ENCODE peak calls at places on chromosomes 12 and 14, in ten cellular contexts. C, D, B, Z, N, L, H, R, T and Q are unnamed samples.

GRCh38 chr12:12723147-12723680 is 6.0 kb downstream of the CDKN1B start:
- DNase-seq in C (no peak), D (no peak), B (no peak), Z (no peak), N (no peak), L (no peak), H (no peak), R (no peak), T (peak), Q (no peak)

GRCh38 chr12:11969437-11970154 is 101.1 kb upstream of the BCL2L14 start:
- DNase-seq in C (no peak), D (no peak), B (no peak), Z (no peak), N (no peak), L (no peak), H (no peak), R (no peak), T (no peak), Q (no peak)

GRCh38 chr12:69239922-69240624 is 704 bp downstream of the CPSF6 start:
- DNase-seq in C (peak), D (peak), B (peak), Z (peak), N (no peak), L (peak), H (no peak), R (no peak), T (peak), Q (no peak)

GRCh38 chr12:386651-387050 is 2.5 kb downstream of the KDM5A start:
- DNase-seq in C (no peak), D (no peak), B (no peak), Z (no peak), N (no peak), L (no peak), H (no peak), R (no peak), T (no peak), Q (no peak)

GRCh38 chr12:29796823-29797263 is 13.1 kb upstream of the TMTC1 start:
- DNase-seq in C (no peak), D (no peak), B (peak), Z (peak), N (peak), L (no peak), H (no peak), R (no peak), T (no peak), Q (no peak)

GRCh38 chr12:72271741-72272661 is at the start of gene TRHDE:
- DNase-seq in C (no peak), D (peak), B (peak), Z (peak), N (no peak), L (no peak), H (no peak), R (no peak), T (peak), Q (no peak)

GRCh38 chr14:41476526-41476925 is 130.2 kb upstream of the LRFN5 start:
- DNase-seq in C (no peak), D (no peak), B (no peak), Z (no peak), N (no peak), L (no peak), H (no peak), R (no peak), T (no peak), Q (no peak)

GRCh38 chr12:13097526-13097925 is 5.9 kb downstream of the GSG1 start:
- DNase-seq in C (no peak), D (no peak), B (no peak), Z (no peak), N (no peak), L (no peak), H (no peak), R (no peak), T (no peak), Q (no peak)

GRCh38 chr14:52706286-52706685 is 714 bp upstream of the PSMC6 start:
- DNase-seq in C (no peak), D (no peak), B (no peak), Z (no peak), N (no peak), L (no peak), H (no peak), R (no peak), T (peak), Q (no peak)

GRCh38 chr12:79975143-79975542 is 40.2 kb upstream of the PPP1R12A start:
- DNase-seq in C (no peak), D (no peak), B (no peak), Z (no peak), N (no peak), L (no peak), H (no peak), R (no peak), T (no peak), Q (no peak)

GRCh38 chr12:26121841-26122680 is 2.8 kb downstream of the BHLHE41 start:
- DNase-seq in C (peak), D (no peak), B (no peak), Z (no peak), N (no peak), L (no peak), H (no peak), R (no peak), T (no peak), Q (no peak)

GRCh38 chr12:124267205-124267778 is 27.6 kb upstream of the RFLNA start:
- DNase-seq in C (no peak), D (no peak), B (no peak), Z (no peak), N (no peak), L (no peak), H (no peak), R (no peak), T (no peak), Q (no peak)

GRCh38 chr12:124259168-124260066 is 35.5 kb upstream of the RFLNA start:
- DNase-seq in C (no peak), D (no peak), B (no peak), Z (no peak), N (no peak), L (no peak), H (no peak), R (no peak), T (no peak), Q (no peak)

GRCh38 chr12:124264879-124265278 is 30.0 kb upstream of the RFLNA start:
- DNase-seq in C (no peak), D (no peak), B (no peak), Z (no peak), N (no peak), L (no peak), H (no peak), R (no peak), T (no peak), Q (no peak)

GRCh38 chr12:124261885-124262284 is 33.0 kb upstream of the RFLNA start:
- DNase-seq in C (no peak), D (no peak), B (no peak), Z (no peak), N (no peak), L (no peak), H (no peak), R (no peak), T (no peak), Q (no peak)

DNA sequence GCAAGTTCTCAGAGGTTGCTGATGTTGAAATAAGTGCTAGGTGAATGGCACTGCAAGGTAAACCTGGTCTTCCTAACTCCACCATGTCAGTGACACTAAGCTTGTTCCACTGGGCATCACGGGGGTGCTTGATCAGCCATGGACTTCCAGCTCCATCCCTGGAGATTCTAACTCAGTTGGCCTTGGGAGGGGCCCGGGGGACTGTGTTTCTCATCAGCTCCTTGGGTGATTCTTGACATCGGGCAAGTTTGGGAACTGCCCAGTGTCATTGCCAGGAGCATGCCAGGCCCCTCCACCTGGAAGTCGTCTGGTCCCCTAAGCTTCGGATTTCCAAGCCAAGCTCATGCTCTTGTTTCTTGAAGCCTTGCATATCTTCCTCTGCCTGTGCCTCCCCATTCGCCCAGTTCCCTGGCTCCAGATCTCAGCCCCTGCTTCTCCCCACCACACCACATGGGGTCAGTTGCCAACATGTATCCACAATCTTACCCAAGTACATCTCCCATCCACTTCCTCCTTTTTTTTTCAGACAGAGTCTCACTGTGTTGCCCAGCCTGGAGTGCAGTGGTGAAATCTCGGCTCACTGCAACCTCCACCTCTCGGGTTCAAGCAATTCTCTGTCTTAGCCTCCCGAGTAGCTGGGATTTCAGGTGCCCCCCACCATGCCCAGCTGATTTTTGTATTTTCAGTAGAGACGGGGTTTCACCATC is 30.7 kb upstream of the RFLNA start:
- DNase-seq in C (no peak), D (no peak), B (no peak), Z (no peak), N (no peak), L (no peak), H (no peak), R (no peak), T (no peak), Q (no peak)
- H3K27ac ChIP-seq in C (no peak), D (no peak), B (no peak), Z (no peak), N (no peak), L (no peak), H (no peak), R (no peak), T (no peak), Q (no peak)

DNA sequence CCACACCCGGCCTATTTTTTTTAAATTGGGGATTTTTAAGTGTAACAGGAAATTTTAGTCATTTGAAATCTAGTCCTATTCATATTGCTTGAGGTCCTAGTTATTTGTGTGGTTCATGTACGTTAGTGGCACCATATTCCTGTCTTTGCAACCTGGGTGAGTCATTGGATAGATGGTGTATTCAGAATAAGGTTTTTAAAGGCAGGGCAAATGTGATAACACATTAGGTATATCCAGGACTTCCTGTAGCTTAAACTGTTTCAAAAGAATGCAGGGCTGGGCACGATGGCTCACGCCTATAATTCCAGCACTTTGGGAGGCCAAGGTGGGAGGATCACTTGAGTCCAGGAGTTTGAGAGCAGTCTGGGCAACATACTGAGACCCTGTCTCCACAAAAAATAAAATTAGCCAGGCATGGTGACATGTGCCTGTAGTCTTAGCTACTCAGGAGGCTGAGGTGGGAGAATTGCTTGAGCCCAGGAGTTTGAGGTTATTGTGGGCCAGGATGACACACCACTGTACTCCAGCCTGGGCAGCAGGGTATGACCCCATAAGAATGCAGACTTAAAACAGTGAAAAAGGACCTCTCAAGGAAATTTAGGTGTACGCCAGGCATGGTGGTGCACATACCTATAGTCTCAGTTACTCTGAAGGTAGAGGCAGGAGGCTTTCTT is 8.1 kb downstream of the ATP6V0A2 start:
- DNase-seq in C (no peak), D (no peak), B (no peak), Z (no peak), N (no peak), L (no peak), H (no peak), R (no peak), T (no peak), Q (no peak)
- H3K27ac ChIP-seq in C (no peak), D (no peak), B (peak), Z (no peak), N (no peak), L (peak), H (no peak), R (no peak), T (no peak), Q (no peak)

DNA sequence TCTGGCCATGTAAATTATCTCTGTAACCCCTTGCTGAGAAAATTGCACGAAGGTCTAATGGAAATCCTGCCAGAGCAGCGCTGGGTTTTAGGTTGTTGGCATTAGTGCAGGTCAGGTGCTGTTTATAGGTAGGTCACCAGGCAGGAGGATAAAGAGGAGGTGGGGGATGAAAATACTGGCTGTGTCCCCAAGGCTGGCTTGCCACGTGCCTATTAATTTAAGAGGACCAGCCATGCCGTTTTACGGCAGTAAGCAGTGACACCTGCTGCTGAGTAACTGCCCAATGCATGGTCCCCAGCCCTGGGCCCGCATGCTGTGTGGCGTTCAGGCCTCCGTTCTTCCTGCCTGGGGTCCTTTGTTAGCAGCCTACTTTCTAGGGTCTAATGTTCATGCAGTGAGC is 67.2 kb downstream of the WDR20 start:
- DNase-seq in C (no peak), D (no peak), B (no peak), Z (no peak), N (no peak), L (no peak), H (no peak), R (no peak), T (no peak), Q (no peak)
- H3K27ac ChIP-seq in C (no peak), D (no peak), B (no peak), Z (no peak), N (no peak), L (no peak), H (no peak), R (no peak), T (no peak), Q (no peak)

DNA sequence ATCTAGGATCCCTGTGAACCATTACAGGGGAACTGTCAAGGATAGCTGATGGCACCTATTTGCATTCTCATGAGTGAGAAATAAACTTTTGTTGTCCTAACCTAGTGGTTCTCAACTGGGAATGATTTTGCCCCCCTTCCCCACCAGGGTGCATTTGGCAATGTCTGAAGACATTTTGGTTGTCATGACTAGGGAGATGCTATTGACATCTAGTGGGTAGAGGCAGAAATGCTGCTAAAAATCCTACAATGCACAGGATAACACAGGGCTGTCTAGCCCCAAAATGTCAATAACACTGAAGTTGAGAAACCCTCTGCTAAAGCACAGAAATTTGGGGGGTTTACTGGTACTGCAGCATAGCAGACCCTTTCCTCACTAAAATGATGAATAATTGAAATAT is 140.9 kb upstream of the SRRM4 start:
- DNase-seq in C (no peak), D (no peak), B (no peak), Z (no peak), N (no peak), L (no peak), H (no peak), R (peak), T (peak), Q (peak)
- H3K27ac ChIP-seq in C (no peak), D (no peak), B (no peak), Z (no peak), N (no peak), L (no peak), H (no peak), R (no peak), T (no peak), Q (no peak)

DNA sequence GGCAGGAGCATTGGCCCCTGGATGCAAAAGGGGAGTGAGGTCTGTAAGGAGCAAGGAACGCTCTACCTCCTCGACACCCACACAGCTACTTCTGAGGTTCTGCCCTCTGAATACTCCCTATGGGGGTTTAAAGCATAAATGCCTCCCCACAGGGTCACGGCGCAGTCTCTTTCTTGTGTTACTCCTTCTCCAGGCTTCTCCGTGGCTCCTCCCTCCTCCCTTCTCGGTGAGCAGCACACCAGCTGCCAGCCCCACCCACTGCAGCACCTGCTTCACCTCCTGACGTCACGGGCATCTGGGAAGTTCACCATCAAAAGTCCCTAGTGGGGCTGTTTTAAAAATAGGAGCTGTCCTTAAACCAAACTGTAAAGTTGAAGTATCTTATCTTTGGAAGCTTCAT is 67.3 kb downstream of the SPTB start:
- DNase-seq in C (peak), D (no peak), B (peak), Z (peak), N (no peak), L (no peak), H (no peak), R (no peak), T (no peak), Q (no peak)
- H3K27ac ChIP-seq in C (peak), D (no peak), B (no peak), Z (peak), N (no peak), L (no peak), H (peak), R (no peak), T (no peak), Q (no peak)

GRCh38 chr12:106309671-106310313 is 7.3 kb downstream of the TCP11L2 start:
- DNase-seq in C (peak), D (no peak), B (peak), Z (no peak), N (no peak), L (no peak), H (no peak), R (no peak), T (no peak), Q (no peak)
- H3K27ac ChIP-seq in C (peak), D (no peak), B (peak), Z (no peak), N (no peak), L (no peak), H (no peak), R (no peak), T (no peak), Q (no peak)

DNA sequence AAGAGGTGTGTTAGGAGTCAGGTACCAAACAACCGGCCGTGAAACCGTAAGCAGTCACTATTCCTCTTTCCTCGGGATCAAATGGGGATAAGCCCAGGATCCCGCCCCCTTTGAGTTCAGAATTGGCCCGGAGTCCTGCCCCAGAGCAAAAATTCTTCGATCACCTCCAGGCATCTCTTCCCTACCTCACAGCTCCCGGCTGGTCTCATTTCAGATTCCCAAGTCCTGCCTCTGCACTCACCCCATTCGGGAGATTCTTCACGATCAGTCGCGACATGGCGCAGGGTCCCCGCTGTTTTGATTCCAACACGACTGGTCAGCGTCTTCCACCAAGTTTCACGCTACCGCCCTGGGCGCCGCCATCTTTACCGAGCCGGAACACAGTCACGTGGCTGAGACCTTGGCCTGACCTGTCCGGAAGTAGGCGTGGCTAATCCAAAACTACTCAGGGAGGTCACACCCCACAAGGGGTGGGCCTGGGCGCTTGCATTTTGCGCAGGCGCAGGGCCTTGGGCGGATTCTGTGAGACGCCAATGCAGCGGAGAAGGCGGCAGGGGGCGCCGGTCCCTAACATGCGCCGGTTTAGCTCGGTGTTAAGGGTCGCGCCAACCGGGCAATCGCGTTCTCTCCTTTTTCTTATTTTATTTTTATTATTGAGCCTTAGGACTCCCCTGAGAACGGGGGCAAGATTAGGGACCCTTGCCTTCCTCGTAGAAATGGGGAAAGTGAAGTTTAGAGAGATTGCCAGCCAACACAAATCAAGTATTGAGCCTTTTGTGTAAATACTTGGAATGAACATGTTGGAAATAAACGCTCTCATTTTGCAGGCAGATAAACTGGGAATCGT is at the start of gene RBM19:
- DNase-seq in C (peak), D (peak), B (peak), Z (peak), N (peak), L (peak), H (peak), R (peak), T (peak), Q (peak)
- H3K27ac ChIP-seq in C (peak), D (no peak), B (peak), Z (peak), N (peak), L (peak), H (peak), R (peak), T (peak), Q (no peak)

GRCh38 chr12:123131879-123132402 is 18.9 kb downstream of the PITPNM2 start:
- DNase-seq in C (peak), D (no peak), B (no peak), Z (peak), N (no peak), L (no peak), H (no peak), R (no peak), T (no peak), Q (no peak)

GRCh38 chr12:123134755-123135282 is 16.1 kb downstream of the PITPNM2 start:
- DNase-seq in C (no peak), D (no peak), B (no peak), Z (no peak), N (no peak), L (no peak), H (no peak), R (no peak), T (no peak), Q (no peak)

GRCh38 chr12:123132951-123133619 is 17.8 kb downstream of the PITPNM2 start:
- DNase-seq in C (no peak), D (no peak), B (no peak), Z (no peak), N (no peak), L (no peak), H (no peak), R (no peak), T (no peak), Q (no peak)

GRCh38 chr12:123134265-123134664 is 16.6 kb downstream of the PITPNM2 start:
- DNase-seq in C (no peak), D (no peak), B (no peak), Z (no peak), N (no peak), L (no peak), H (no peak), R (no peak), T (no peak), Q (no peak)

DNA sequence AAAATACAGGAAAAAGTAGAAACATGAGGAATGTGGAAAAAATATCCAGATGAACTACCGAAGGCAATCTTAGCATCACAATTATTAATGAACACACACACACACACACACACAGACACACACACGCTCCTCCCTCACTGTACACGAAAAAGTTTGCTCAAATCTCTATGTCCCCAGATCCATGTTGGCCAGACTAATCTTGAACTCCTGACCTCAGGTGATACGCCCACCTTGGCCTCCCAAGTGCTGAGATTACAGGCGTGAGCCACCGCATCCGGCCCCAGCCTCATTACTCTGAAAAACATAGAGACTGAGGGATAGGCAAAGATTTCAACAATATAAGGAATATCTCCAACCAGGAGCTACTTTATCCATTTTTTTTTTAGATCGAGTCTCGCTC is 17.2 kb downstream of the PITPNM2 start:
- DNase-seq in C (no peak), D (no peak), B (no peak), Z (no peak), N (no peak), L (no peak), H (no peak), R (no peak), T (no peak), Q (no peak)
- H3K27ac ChIP-seq in C (no peak), D (no peak), B (no peak), Z (no peak), N (no peak), L (no peak), H (no peak), R (no peak), T (no peak), Q (no peak)

GRCh38 chr14:25887251-25887908 is 710.5 kb downstream of the NOVA1 start:
- DNase-seq in C (no peak), D (no peak), B (peak), Z (no peak), N (no peak), L (no peak), H (no peak), R (no peak), T (no peak), Q (no peak)
- H3K27ac ChIP-seq in C (no peak), D (no peak), B (no peak), Z (no peak), N (no peak), L (no peak), H (no peak), R (no peak), T (no peak), Q (no peak)